ENCODE peak calls at places on chromosomes 2 and 18, in ten cellular contexts. One of them, this sample, is unnamed.

GRCh38 chr18:54740146-54740844 is 88.0 kb upstream of the RAB27B start:
- DNase-seq in stimulated activated CD4-positive, alpha-beta T cell treated with anti-CD3 and anti-CD28 coated beads, Interleukin-2, amount 100 ng/mL, for 24 hours: no peak
- DNase-seq in T-cell: no peak
- DNase-seq in CD8-positive, alpha-beta memory T cell: no peak
- DNase-seq in left colon: no peak
- DNase-seq in adipocyte: peak; percentile 79
- DNase-seq in CD4-positive, alpha-beta memory T cell: no peak
- DNase-seq in mucosa of gallbladder: no peak
- DNase-seq in thoracic aorta: no peak
- DNase-seq in NCI-H2081: no peak
- DNase-seq in this sample: no peak

GRCh38 chr18:49527631-49528327 is 34.1 kb upstream of the LIPG start:
- DNase-seq in stimulated activated CD4-positive, alpha-beta T cell treated with anti-CD3 and anti-CD28 coated beads, Interleukin-2, amount 100 ng/mL, for 24 hours: no peak
- DNase-seq in CD4-positive, alpha-beta memory T cell: no peak
- DNase-seq in T-cell: no peak
- DNase-seq in NCI-H2081: no peak
- DNase-seq in CD8-positive, alpha-beta memory T cell: no peak
- DNase-seq in left colon: no peak
- DNase-seq in thoracic aorta: no peak
- DNase-seq in adipocyte: no peak
- DNase-seq in mucosa of gallbladder: no peak
- DNase-seq in this sample: no peak

GRCh38 chr2:196742685-196743084 is 56.8 kb downstream of the GTF3C3 start:
- DNase-seq in CD8-positive, alpha-beta memory T cell: no peak
- DNase-seq in T-cell: no peak
- DNase-seq in stimulated activated CD4-positive, alpha-beta T cell treated with anti-CD3 and anti-CD28 coated beads, Interleukin-2, amount 100 ng/mL, for 24 hours: no peak
- DNase-seq in NCI-H2081: no peak
- DNase-seq in CD4-positive, alpha-beta memory T cell: no peak
- DNase-seq in left colon: no peak
- DNase-seq in mucosa of gallbladder: no peak
- DNase-seq in thoracic aorta: no peak
- DNase-seq in adipocyte: no peak
- DNase-seq in this sample: no peak

GRCh38 chr2:174120346-174120745 is 128.0 kb downstream of the OLA1 start:
- DNase-seq in CD4-positive, alpha-beta memory T cell: no peak
- DNase-seq in left colon: no peak
- DNase-seq in mucosa of gallbladder: no peak
- DNase-seq in stimulated activated CD4-positive, alpha-beta T cell treated with anti-CD3 and anti-CD28 coated beads, Interleukin-2, amount 100 ng/mL, for 24 hours: peak; percentile 40
- DNase-seq in T-cell: no peak
- DNase-seq in adipocyte: no peak
- DNase-seq in thoracic aorta: no peak
- DNase-seq in NCI-H2081: no peak
- DNase-seq in CD8-positive, alpha-beta memory T cell: no peak
- DNase-seq in this sample: no peak

GRCh38 chr18:27400001-27400400 is 214.9 kb upstream of the CHST9 start:
- DNase-seq in adipocyte: no peak
- DNase-seq in T-cell: no peak
- DNase-seq in NCI-H2081: no peak
- DNase-seq in CD8-positive, alpha-beta memory T cell: no peak
- DNase-seq in thoracic aorta: no peak
- DNase-seq in CD4-positive, alpha-beta memory T cell: no peak
- DNase-seq in left colon: no peak
- DNase-seq in mucosa of gallbladder: no peak
- DNase-seq in stimulated activated CD4-positive, alpha-beta T cell treated with anti-CD3 and anti-CD28 coated beads, Interleukin-2, amount 100 ng/mL, for 24 hours: no peak
- DNase-seq in this sample: no peak

GRCh38 chr2:102181376-102181775 is 5.4 kb upstream of the IL1RL2 start:
- DNase-seq in left colon: no peak
- DNase-seq in mucosa of gallbladder: no peak
- DNase-seq in thoracic aorta: no peak
- DNase-seq in adipocyte: no peak
- DNase-seq in CD4-positive, alpha-beta memory T cell: no peak
- DNase-seq in stimulated activated CD4-positive, alpha-beta T cell treated with anti-CD3 and anti-CD28 coated beads, Interleukin-2, amount 100 ng/mL, for 24 hours: no peak
- DNase-seq in T-cell: no peak
- DNase-seq in CD8-positive, alpha-beta memory T cell: no peak
- DNase-seq in NCI-H2081: no peak
- DNase-seq in this sample: no peak

GRCh38 chr2:216717491-216717901 is 22.1 kb upstream of the IGFBP5 start:
- DNase-seq in stimulated activated CD4-positive, alpha-beta T cell treated with anti-CD3 and anti-CD28 coated beads, Interleukin-2, amount 100 ng/mL, for 24 hours: no peak
- DNase-seq in adipocyte: no peak
- DNase-seq in T-cell: no peak
- DNase-seq in NCI-H2081: no peak
- DNase-seq in left colon: no peak
- DNase-seq in thoracic aorta: no peak
- DNase-seq in mucosa of gallbladder: no peak
- DNase-seq in CD4-positive, alpha-beta memory T cell: no peak
- DNase-seq in CD8-positive, alpha-beta memory T cell: no peak
- DNase-seq in this sample: no peak

GRCh38 chr18:64219511-64219910 is 70.6 kb upstream of the LINC00305 start:
- DNase-seq in mucosa of gallbladder: no peak
- DNase-seq in adipocyte: no peak
- DNase-seq in CD4-positive, alpha-beta memory T cell: no peak
- DNase-seq in CD8-positive, alpha-beta memory T cell: no peak
- DNase-seq in left colon: no peak
- DNase-seq in stimulated activated CD4-positive, alpha-beta T cell treated with anti-CD3 and anti-CD28 coated beads, Interleukin-2, amount 100 ng/mL, for 24 hours: no peak
- DNase-seq in thoracic aorta: no peak
- DNase-seq in T-cell: no peak
- DNase-seq in NCI-H2081: no peak
- DNase-seq in this sample: no peak

GRCh38 chr2:240571314-240571973 is 3.2 kb downstream of the RNPEPL1 start:
- DNase-seq in stimulated activated CD4-positive, alpha-beta T cell treated with anti-CD3 and anti-CD28 coated beads, Interleukin-2, amount 100 ng/mL, for 24 hours: no peak
- DNase-seq in T-cell: no peak
- DNase-seq in thoracic aorta: no peak
- DNase-seq in CD4-positive, alpha-beta memory T cell: no peak
- DNase-seq in adipocyte: no peak
- DNase-seq in mucosa of gallbladder: no peak
- DNase-seq in CD8-positive, alpha-beta memory T cell: peak; percentile 36
- DNase-seq in left colon: peak; percentile 17
- DNase-seq in NCI-H2081: no peak
- DNase-seq in this sample: no peak

GRCh38 chr18:12645751-12646203 is 12.1 kb downstream of the SPIRE1 start:
- DNase-seq in CD8-positive, alpha-beta memory T cell: no peak
- DNase-seq in left colon: no peak
- DNase-seq in mucosa of gallbladder: peak; percentile 36
- DNase-seq in stimulated activated CD4-positive, alpha-beta T cell treated with anti-CD3 and anti-CD28 coated beads, Interleukin-2, amount 100 ng/mL, for 24 hours: no peak
- DNase-seq in NCI-H2081: peak; percentile 10
- DNase-seq in CD4-positive, alpha-beta memory T cell: no peak
- DNase-seq in adipocyte: no peak
- DNase-seq in T-cell: no peak
- DNase-seq in thoracic aorta: no peak
- DNase-seq in this sample: peak; percentile 57

GRCh38 chr18:56869189-56869777 is 218.1 kb downstream of the WDR7 start:
- DNase-seq in thoracic aorta: no peak
- DNase-seq in stimulated activated CD4-positive, alpha-beta T cell treated with anti-CD3 and anti-CD28 coated beads, Interleukin-2, amount 100 ng/mL, for 24 hours: no peak
- DNase-seq in T-cell: peak; percentile 6
- DNase-seq in left colon: no peak
- DNase-seq in adipocyte: peak; percentile 82
- DNase-seq in mucosa of gallbladder: peak; percentile 41
- DNase-seq in CD4-positive, alpha-beta memory T cell: no peak
- DNase-seq in CD8-positive, alpha-beta memory T cell: no peak
- DNase-seq in NCI-H2081: peak; percentile 59
- DNase-seq in this sample: no peak

GRCh38 chr2:128832946-128833560 is 514.4 kb upstream of the HS6ST1 start:
- DNase-seq in mucosa of gallbladder: no peak
- DNase-seq in stimulated activated CD4-positive, alpha-beta T cell treated with anti-CD3 and anti-CD28 coated beads, Interleukin-2, amount 100 ng/mL, for 24 hours: no peak
- DNase-seq in thoracic aorta: no peak
- DNase-seq in adipocyte: no peak
- DNase-seq in left colon: no peak
- DNase-seq in NCI-H2081: no peak
- DNase-seq in T-cell: no peak
- DNase-seq in CD8-positive, alpha-beta memory T cell: no peak
- DNase-seq in CD4-positive, alpha-beta memory T cell: no peak
- DNase-seq in this sample: no peak

GRCh38 chr2:241854342-241855244 is 4.1 kb downstream of the PDCD1 start:
- DNase-seq in stimulated activated CD4-positive, alpha-beta T cell treated with anti-CD3 and anti-CD28 coated beads, Interleukin-2, amount 100 ng/mL, for 24 hours: peak; percentile 2
- DNase-seq in left colon: peak; percentile 19
- DNase-seq in T-cell: no peak
- DNase-seq in mucosa of gallbladder: no peak
- DNase-seq in CD8-positive, alpha-beta memory T cell: no peak
- DNase-seq in thoracic aorta: no peak
- DNase-seq in NCI-H2081: no peak
- DNase-seq in adipocyte: no peak
- DNase-seq in CD4-positive, alpha-beta memory T cell: no peak
- DNase-seq in this sample: no peak

GRCh38 chr2:10297950-10298349 is 4.8 kb upstream of the HPCAL1 start:
- DNase-seq in mucosa of gallbladder: no peak
- DNase-seq in NCI-H2081: no peak
- DNase-seq in left colon: peak; percentile 56
- DNase-seq in thoracic aorta: no peak
- DNase-seq in stimulated activated CD4-positive, alpha-beta T cell treated with anti-CD3 and anti-CD28 coated beads, Interleukin-2, amount 100 ng/mL, for 24 hours: peak; percentile 63
- DNase-seq in CD8-positive, alpha-beta memory T cell: peak; percentile 67
- DNase-seq in T-cell: peak; percentile 42
- DNase-seq in adipocyte: peak; percentile 75
- DNase-seq in CD4-positive, alpha-beta memory T cell: no peak
- DNase-seq in this sample: peak; percentile 91

GRCh38 chr2:196601430-196602306 is 37.8 kb upstream of the CCDC150 start:
- DNase-seq in CD4-positive, alpha-beta memory T cell: no peak
- DNase-seq in NCI-H2081: no peak
- DNase-seq in T-cell: no peak
- DNase-seq in mucosa of gallbladder: no peak
- DNase-seq in left colon: no peak
- DNase-seq in stimulated activated CD4-positive, alpha-beta T cell treated with anti-CD3 and anti-CD28 coated beads, Interleukin-2, amount 100 ng/mL, for 24 hours: no peak
- DNase-seq in CD8-positive, alpha-beta memory T cell: no peak
- DNase-seq in thoracic aorta: peak; percentile 59
- DNase-seq in adipocyte: peak; percentile 97
- DNase-seq in this sample: peak; percentile 47

GRCh38 chr18:77131100-77131651 is 1.4 kb downstream of the MBP start:
- DNase-seq in thoracic aorta: no peak
- DNase-seq in T-cell: peak; percentile 37
- DNase-seq in mucosa of gallbladder: peak; percentile 41
- DNase-seq in left colon: no peak
- DNase-seq in CD8-positive, alpha-beta memory T cell: peak; percentile 59
- DNase-seq in CD4-positive, alpha-beta memory T cell: no peak
- DNase-seq in stimulated activated CD4-positive, alpha-beta T cell treated with anti-CD3 and anti-CD28 coated beads, Interleukin-2, amount 100 ng/mL, for 24 hours: peak; percentile 58
- DNase-seq in NCI-H2081: no peak
- DNase-seq in adipocyte: no peak
- DNase-seq in this sample: no peak

GRCh38 chr2:26344581-26345283 is 1.2 kb upstream of the SELENOI start:
- DNase-seq in adipocyte: peak; percentile 34
- DNase-seq in CD8-positive, alpha-beta memory T cell: no peak
- DNase-seq in mucosa of gallbladder: peak; percentile 17
- DNase-seq in stimulated activated CD4-positive, alpha-beta T cell treated with anti-CD3 and anti-CD28 coated beads, Interleukin-2, amount 100 ng/mL, for 24 hours: peak; percentile 38
- DNase-seq in T-cell: no peak
- DNase-seq in CD4-positive, alpha-beta memory T cell: no peak
- DNase-seq in thoracic aorta: no peak
- DNase-seq in left colon: peak; percentile 68
- DNase-seq in NCI-H2081: no peak
- DNase-seq in this sample: no peak

GRCh38 chr2:29022455-29023128 is 41.5 kb downstream of the TOGARAM2 start:
- DNase-seq in CD4-positive, alpha-beta memory T cell: no peak
- DNase-seq in adipocyte: no peak
- DNase-seq in mucosa of gallbladder: no peak
- DNase-seq in stimulated activated CD4-positive, alpha-beta T cell treated with anti-CD3 and anti-CD28 coated beads, Interleukin-2, amount 100 ng/mL, for 24 hours: no peak
- DNase-seq in thoracic aorta: no peak
- DNase-seq in NCI-H2081: no peak
- DNase-seq in T-cell: no peak
- DNase-seq in left colon: no peak
- DNase-seq in CD8-positive, alpha-beta memory T cell: no peak
- DNase-seq in this sample: no peak

GRCh38 chr2:47007221-47007825 is 91.7 kb upstream of the MCFD2 start:
- DNase-seq in thoracic aorta: no peak
- DNase-seq in NCI-H2081: no peak
- DNase-seq in T-cell: no peak
- DNase-seq in left colon: no peak
- DNase-seq in CD4-positive, alpha-beta memory T cell: no peak
- DNase-seq in adipocyte: no peak
- DNase-seq in mucosa of gallbladder: no peak
- DNase-seq in stimulated activated CD4-positive, alpha-beta T cell treated with anti-CD3 and anti-CD28 coated beads, Interleukin-2, amount 100 ng/mL, for 24 hours: no peak
- DNase-seq in CD8-positive, alpha-beta memory T cell: no peak
- DNase-seq in this sample: no peak

GRCh38 chr2:166375205-166375735 is 474 bp downstream of the SCN9A start:
- DNase-seq in T-cell: no peak
- DNase-seq in mucosa of gallbladder: no peak
- DNase-seq in CD4-positive, alpha-beta memory T cell: no peak
- DNase-seq in stimulated activated CD4-positive, alpha-beta T cell treated with anti-CD3 and anti-CD28 coated beads, Interleukin-2, amount 100 ng/mL, for 24 hours: no peak
- DNase-seq in left colon: peak; percentile 44
- DNase-seq in CD8-positive, alpha-beta memory T cell: no peak
- DNase-seq in NCI-H2081: peak; percentile 49
- DNase-seq in thoracic aorta: no peak
- DNase-seq in adipocyte: peak; percentile 55
- DNase-seq in this sample: no peak

GRCh38 chr2:67841711-67842110 is 221.1 kb downstream of the C1D start:
- DNase-seq in NCI-H2081: no peak
- DNase-seq in stimulated activated CD4-positive, alpha-beta T cell treated with anti-CD3 and anti-CD28 coated beads, Interleukin-2, amount 100 ng/mL, for 24 hours: no peak
- DNase-seq in left colon: no peak
- DNase-seq in CD4-positive, alpha-beta memory T cell: no peak
- DNase-seq in T-cell: no peak
- DNase-seq in mucosa of gallbladder: no peak
- DNase-seq in CD8-positive, alpha-beta memory T cell: no peak
- DNase-seq in adipocyte: no peak
- DNase-seq in thoracic aorta: no peak
- DNase-seq in this sample: no peak

GRCh38 chr2:285506-285905 is 2.4 kb downstream of the ALKAL2 start:
- DNase-seq in thoracic aorta: no peak
- DNase-seq in NCI-H2081: no peak
- DNase-seq in CD4-positive, alpha-beta memory T cell: no peak
- DNase-seq in adipocyte: peak; percentile 74
- DNase-seq in T-cell: no peak
- DNase-seq in mucosa of gallbladder: no peak
- DNase-seq in CD8-positive, alpha-beta memory T cell: no peak
- DNase-seq in stimulated activated CD4-positive, alpha-beta T cell treated with anti-CD3 and anti-CD28 coated beads, Interleukin-2, amount 100 ng/mL, for 24 hours: no peak
- DNase-seq in left colon: no peak
- DNase-seq in this sample: no peak

GRCh38 chr18:49842656-49843055 is 29.3 kb upstream of the ACAA2 start:
- DNase-seq in thoracic aorta: no peak
- DNase-seq in CD4-positive, alpha-beta memory T cell: no peak
- DNase-seq in stimulated activated CD4-positive, alpha-beta T cell treated with anti-CD3 and anti-CD28 coated beads, Interleukin-2, amount 100 ng/mL, for 24 hours: no peak
- DNase-seq in left colon: no peak
- DNase-seq in NCI-H2081: no peak
- DNase-seq in CD8-positive, alpha-beta memory T cell: no peak
- DNase-seq in mucosa of gallbladder: no peak
- DNase-seq in T-cell: no peak
- DNase-seq in adipocyte: no peak
- DNase-seq in this sample: no peak

GRCh38 chr18:51068111-51068510 is 38.1 kb downstream of the SMAD4 start:
- DNase-seq in T-cell: no peak
- DNase-seq in CD4-positive, alpha-beta memory T cell: no peak
- DNase-seq in NCI-H2081: no peak
- DNase-seq in left colon: no peak
- DNase-seq in adipocyte: peak; percentile 53
- DNase-seq in stimulated activated CD4-positive, alpha-beta T cell treated with anti-CD3 and anti-CD28 coated beads, Interleukin-2, amount 100 ng/mL, for 24 hours: no peak
- DNase-seq in thoracic aorta: no peak
- DNase-seq in CD8-positive, alpha-beta memory T cell: no peak
- DNase-seq in mucosa of gallbladder: no peak
- DNase-seq in this sample: no peak

GRCh38 chr2:107411267-107411666 is 415.4 kb upstream of the RGPD4 start:
- DNase-seq in stimulated activated CD4-positive, alpha-beta T cell treated with anti-CD3 and anti-CD28 coated beads, Interleukin-2, amount 100 ng/mL, for 24 hours: no peak
- DNase-seq in adipocyte: no peak
- DNase-seq in CD4-positive, alpha-beta memory T cell: no peak
- DNase-seq in thoracic aorta: no peak
- DNase-seq in mucosa of gallbladder: no peak
- DNase-seq in T-cell: no peak
- DNase-seq in NCI-H2081: no peak
- DNase-seq in CD8-positive, alpha-beta memory T cell: no peak
- DNase-seq in left colon: no peak
- DNase-seq in this sample: no peak

This sample was measured in lower leg skin.